ENCODE peak calls at places on chromosomes 5 and 9, in eight cellular contexts. One of them, this sample, is unnamed.

GRCh38 chr9:94665606-94666005 is 26.3 kb upstream of the FBP1 start:
- DNase-seq in colonic mucosa: no peak
- DNase-seq in prostate gland: no peak
- DNase-seq in astrocyte of the spinal cord: no peak
- DNase-seq in activated B cell treated with CpG ODN at 0.5 μM for 24 hours: no peak
- DNase-seq in GM13977: no peak
- DNase-seq in natural killer cell: no peak
- DNase-seq in GM10248: no peak
- DNase-seq in this sample: no peak

GRCh38 chr9:124054671-124055212 is 43.2 kb downstream of the LHX2 start:
- DNase-seq in GM10248: peak
- DNase-seq in astrocyte of the spinal cord: peak
- DNase-seq in prostate gland: no peak
- DNase-seq in GM13977: peak
- DNase-seq in colonic mucosa: no peak
- DNase-seq in activated B cell treated with CpG ODN at 0.5 μM for 24 hours: no peak
- DNase-seq in natural killer cell: no peak
- DNase-seq in this sample: no peak

GRCh38 chr9:119322137-119322695 is 47.0 kb downstream of the BRINP1 start:
- DNase-seq in activated B cell treated with CpG ODN at 0.5 μM for 24 hours: no peak
- DNase-seq in GM13977: no peak
- DNase-seq in astrocyte of the spinal cord: no peak
- DNase-seq in colonic mucosa: no peak
- DNase-seq in natural killer cell: no peak
- DNase-seq in prostate gland: no peak
- DNase-seq in GM10248: no peak
- DNase-seq in this sample: no peak

GRCh38 chr9:121912812-121913627 is 180.1 kb downstream of the TTLL11 start:
- DNase-seq in astrocyte of the spinal cord: no peak
- DNase-seq in activated B cell treated with CpG ODN at 0.5 μM for 24 hours: no peak
- DNase-seq in natural killer cell: no peak
- DNase-seq in GM13977: no peak
- DNase-seq in colonic mucosa: no peak
- DNase-seq in prostate gland: no peak
- DNase-seq in GM10248: no peak
- DNase-seq in this sample: no peak

GRCh38 chr9:128136816-128137793 is 9.6 kb upstream of the PTGES2 start:
- DNase-seq in GM10248: no peak
- DNase-seq in natural killer cell: no peak
- DNase-seq in activated B cell treated with CpG ODN at 0.5 μM for 24 hours: no peak
- DNase-seq in GM13977: no peak
- DNase-seq in prostate gland: no peak
- DNase-seq in colonic mucosa: no peak
- DNase-seq in astrocyte of the spinal cord: peak
- DNase-seq in this sample: no peak

GRCh38 chr5:74408150-74409043 is 232.1 kb downstream of the ENC1 start:
- DNase-seq in prostate gland: no peak
- DNase-seq in colonic mucosa: no peak
- DNase-seq in GM10248: no peak
- DNase-seq in natural killer cell: no peak
- DNase-seq in GM13977: no peak
- DNase-seq in activated B cell treated with CpG ODN at 0.5 μM for 24 hours: no peak
- DNase-seq in astrocyte of the spinal cord: no peak
- DNase-seq in this sample: no peak

GRCh38 chr9:92393686-92394085 is 10.7 kb downstream of the OGN start:
- DNase-seq in GM13977: no peak
- DNase-seq in astrocyte of the spinal cord: no peak
- DNase-seq in GM10248: no peak
- DNase-seq in prostate gland: no peak
- DNase-seq in natural killer cell: no peak
- DNase-seq in colonic mucosa: no peak
- DNase-seq in activated B cell treated with CpG ODN at 0.5 μM for 24 hours: no peak
- DNase-seq in this sample: no peak

GRCh38 chr5:141611289-141611688 is 7.5 kb downstream of the DIAPH1 start:
- DNase-seq in prostate gland: no peak
- DNase-seq in natural killer cell: no peak
- DNase-seq in astrocyte of the spinal cord: no peak
- DNase-seq in GM10248: no peak
- DNase-seq in colonic mucosa: no peak
- DNase-seq in GM13977: no peak
- DNase-seq in activated B cell treated with CpG ODN at 0.5 μM for 24 hours: no peak
- DNase-seq in this sample: no peak

GRCh38 chr5:150272531-150272930 is 17.0 kb downstream of the CAMK2A start:
- DNase-seq in GM13977: peak
- DNase-seq in natural killer cell: no peak
- DNase-seq in activated B cell treated with CpG ODN at 0.5 μM for 24 hours: no peak
- DNase-seq in colonic mucosa: no peak
- DNase-seq in prostate gland: no peak
- DNase-seq in astrocyte of the spinal cord: peak
- DNase-seq in GM10248: no peak
- DNase-seq in this sample: no peak

GRCh38 chr9:108196332-108196731 is 659.5 kb downstream of the ACTL7B start:
- DNase-seq in astrocyte of the spinal cord: no peak
- DNase-seq in colonic mucosa: no peak
- DNase-seq in natural killer cell: no peak
- DNase-seq in GM10248: no peak
- DNase-seq in activated B cell treated with CpG ODN at 0.5 μM for 24 hours: no peak
- DNase-seq in GM13977: no peak
- DNase-seq in prostate gland: no peak
- DNase-seq in this sample: no peak
- TF ChIP-seq CTCF in astrocyte of the spinal cord: no peak
- TF ChIP-seq CTCF in colonic mucosa: no peak
- TF ChIP-seq CTCF in natural killer cell: no peak
- TF ChIP-seq CTCF in GM10248: no peak
- TF ChIP-seq CTCF in activated B cell treated with CpG ODN at 0.5 μM for 24 hours: no peak
- TF ChIP-seq CTCF in GM13977: no peak
- TF ChIP-seq CTCF in prostate gland: no peak
- TF ChIP-seq CTCF in this sample: no peak

GRCh38 chr5:133041910-133042309 is 9.9 kb upstream of the HSPA4 start:
- DNase-seq in colonic mucosa: no peak
- DNase-seq in GM10248: no peak
- DNase-seq in prostate gland: no peak
- DNase-seq in astrocyte of the spinal cord: peak
- DNase-seq in activated B cell treated with CpG ODN at 0.5 μM for 24 hours: no peak
- DNase-seq in natural killer cell: no peak
- DNase-seq in GM13977: no peak
- DNase-seq in this sample: no peak
- TF ChIP-seq CTCF in colonic mucosa: no peak
- TF ChIP-seq CTCF in GM10248: no peak
- TF ChIP-seq CTCF in prostate gland: no peak
- TF ChIP-seq CTCF in astrocyte of the spinal cord: peak
- TF ChIP-seq CTCF in activated B cell treated with CpG ODN at 0.5 μM for 24 hours: no peak
- TF ChIP-seq CTCF in natural killer cell: no peak
- TF ChIP-seq CTCF in GM13977: no peak
- TF ChIP-seq CTCF in this sample: no peak

DNA sequence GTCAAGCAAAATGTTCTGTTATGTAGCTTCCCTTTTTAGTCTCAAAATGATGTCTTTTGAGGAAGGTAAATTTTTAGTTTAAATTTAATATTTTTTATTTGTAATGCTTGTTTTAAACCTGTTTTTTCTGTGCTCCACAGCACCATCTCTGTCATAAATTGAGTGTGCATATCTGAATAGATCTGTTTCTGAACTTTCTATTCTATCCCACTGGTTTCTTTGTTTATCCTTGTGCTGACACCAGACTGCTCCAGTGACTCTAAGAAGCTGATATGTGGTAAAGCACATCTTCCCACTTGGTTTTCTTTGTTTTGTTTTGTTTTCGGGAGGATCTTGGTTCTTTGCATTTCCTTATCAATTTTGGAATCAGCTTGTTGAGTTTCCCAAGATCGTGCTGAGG is 7.1 kb upstream of the RNF145 start:
- DNase-seq in colonic mucosa: no peak
- DNase-seq in prostate gland: no peak
- DNase-seq in GM13977: no peak
- DNase-seq in astrocyte of the spinal cord: no peak
- DNase-seq in activated B cell treated with CpG ODN at 0.5 μM for 24 hours: no peak
- DNase-seq in natural killer cell: no peak
- DNase-seq in GM10248: no peak
- DNase-seq in this sample: no peak
- TF ChIP-seq CTCF in colonic mucosa: no peak
- TF ChIP-seq CTCF in prostate gland: no peak
- TF ChIP-seq CTCF in GM13977: no peak
- TF ChIP-seq CTCF in astrocyte of the spinal cord: no peak
- TF ChIP-seq CTCF in activated B cell treated with CpG ODN at 0.5 μM for 24 hours: no peak
- TF ChIP-seq CTCF in natural killer cell: no peak
- TF ChIP-seq CTCF in GM10248: no peak
- TF ChIP-seq CTCF in this sample: no peak

DNA sequence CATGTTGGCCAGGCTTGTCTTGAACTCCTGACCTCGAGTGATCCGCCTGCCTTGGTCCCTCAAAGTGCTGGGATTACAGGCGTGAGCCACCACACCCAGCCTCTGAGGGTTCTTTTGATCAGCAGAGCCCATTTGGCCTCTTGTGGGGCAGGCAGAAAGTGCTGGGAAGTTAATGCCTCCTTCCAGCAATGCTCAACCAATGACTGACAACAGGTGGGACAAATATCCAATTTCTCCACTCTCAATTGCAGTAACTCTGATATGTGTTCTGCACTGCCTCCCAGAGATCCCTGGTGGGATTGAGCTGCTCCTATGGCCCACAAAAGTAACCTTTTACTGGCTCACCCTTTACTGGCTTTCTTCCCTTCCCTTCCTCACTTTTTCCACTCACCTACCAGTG is 79.9 kb upstream of the APC start:
- DNase-seq in GM13977: no peak
- DNase-seq in colonic mucosa: no peak
- DNase-seq in GM10248: no peak
- DNase-seq in prostate gland: no peak
- DNase-seq in astrocyte of the spinal cord: no peak
- DNase-seq in activated B cell treated with CpG ODN at 0.5 μM for 24 hours: no peak
- DNase-seq in natural killer cell: no peak
- DNase-seq in this sample: no peak
- TF ChIP-seq CTCF in GM13977: no peak
- TF ChIP-seq CTCF in colonic mucosa: no peak
- TF ChIP-seq CTCF in GM10248: no peak
- TF ChIP-seq CTCF in prostate gland: no peak
- TF ChIP-seq CTCF in astrocyte of the spinal cord: no peak
- TF ChIP-seq CTCF in activated B cell treated with CpG ODN at 0.5 μM for 24 hours: no peak
- TF ChIP-seq CTCF in natural killer cell: no peak
- TF ChIP-seq CTCF in this sample: no peak

GRCh38 chr9:89009049-89009840 is 18.0 kb downstream of the S1PR3 start:
- DNase-seq in natural killer cell: no peak
- DNase-seq in activated B cell treated with CpG ODN at 0.5 μM for 24 hours: no peak
- DNase-seq in GM13977: no peak
- DNase-seq in prostate gland: no peak
- DNase-seq in colonic mucosa: no peak
- DNase-seq in GM10248: no peak
- DNase-seq in astrocyte of the spinal cord: no peak
- DNase-seq in this sample: peak
- TF ChIP-seq CTCF in natural killer cell: no peak
- TF ChIP-seq CTCF in activated B cell treated with CpG ODN at 0.5 μM for 24 hours: no peak
- TF ChIP-seq CTCF in GM13977: no peak
- TF ChIP-seq CTCF in prostate gland: no peak
- TF ChIP-seq CTCF in colonic mucosa: no peak
- TF ChIP-seq CTCF in GM10248: no peak
- TF ChIP-seq CTCF in astrocyte of the spinal cord: peak
- TF ChIP-seq CTCF in this sample: peak

GRCh38 chr5:160021818-160022446 is 13.0 kb downstream of the TTC1 start:
- DNase-seq in colonic mucosa: peak
- DNase-seq in prostate gland: peak
- DNase-seq in astrocyte of the spinal cord: peak
- DNase-seq in natural killer cell: peak
- DNase-seq in GM10248: peak
- DNase-seq in GM13977: peak
- DNase-seq in activated B cell treated with CpG ODN at 0.5 μM for 24 hours: no peak
- DNase-seq in this sample: no peak
- TF ChIP-seq CTCF in colonic mucosa: peak
- TF ChIP-seq CTCF in prostate gland: peak
- TF ChIP-seq CTCF in astrocyte of the spinal cord: peak
- TF ChIP-seq CTCF in natural killer cell: peak
- TF ChIP-seq CTCF in GM10248: peak
- TF ChIP-seq CTCF in GM13977: peak
- TF ChIP-seq CTCF in activated B cell treated with CpG ODN at 0.5 μM for 24 hours: no peak
- TF ChIP-seq CTCF in this sample: peak